ENCODE peak calls at places on chromosomes 5 and 9, in five cellular contexts. S, R, P, U and I are unnamed samples.

GRCh38 chr9:111807197-111807596 is 12.5 kb upstream of the SHOC1 start:
- DNase-seq in S (no peak), P (no peak), R (no peak), U (no peak), I (no peak)

GRCh38 chr5:16937503-16938161 is 1.5 kb upstream of the MYO10 start:
- DNase-seq in U (no peak), P (no peak), R (no peak), S (no peak), I (no peak)

GRCh38 chr5:152532714-152533113 is 127.6 kb upstream of the NMUR2 start:
- DNase-seq in R (no peak), S (no peak), P (no peak), U (peak), I (no peak)

GRCh38 chr9:125759812-125760134 is 12.6 kb downstream of the PBX3 start:
- DNase-seq in P (no peak), R (no peak), S (no peak), U (peak), I (no peak)

GRCh38 chr5:31378136-31378535 is 153.8 kb downstream of the DROSHA start:
- DNase-seq in R (no peak), U (no peak), P (no peak), S (no peak), I (no peak)

GRCh38 chr9:114336157-114336556 is 6.5 kb downstream of the ORM2 start:
- DNase-seq in R (no peak), U (no peak), S (no peak), P (no peak), I (no peak)

GRCh38 chr9:124812401-124813016 is 35.6 kb downstream of the OLFML2A start:
- DNase-seq in U (no peak), S (no peak), P (no peak), R (peak), I (no peak)

GRCh38 chr9:130192600-130192999 is 20.4 kb downstream of the NCS1 start:
- DNase-seq in U (no peak), R (no peak), P (no peak), S (no peak), I (no peak)

GRCh38 chr5:138831703-138832102 is 43.4 kb downstream of the LRRTM2 start:
- DNase-seq in S (no peak), R (no peak), P (no peak), U (no peak), I (no peak)

GRCh38 chr5:142110046-142110531 is 1.5 kb downstream of the NDFIP1 start:
- DNase-seq in R (no peak), S (no peak), U (peak), P (no peak), I (no peak)

GRCh38 chr9:99867536-99867935 is 38.9 kb upstream of the STX17 start:
- DNase-seq in P (no peak), U (no peak), R (no peak), S (no peak), I (no peak)

GRCh38 chr9:135228345-135228982 is 141.0 kb downstream of the OLFM1 start:
- DNase-seq in S (no peak), P (no peak), R (no peak), U (no peak), I (no peak)

GRCh38 chr5:42840279-42840678 is 28.6 kb upstream of the SELENOP start:
- DNase-seq in S (no peak), P (no peak), U (no peak), R (peak), I (no peak)

GRCh38 chr5:144484124-144484897 is 313.6 kb downstream of the KCTD16 start:
- DNase-seq in U (peak), S (no peak), P (no peak), R (peak), I (no peak)

GRCh38 chr9:15078345-15078744 is 168.1 kb upstream of the FREM1 start:
- DNase-seq in U (no peak), P (no peak), R (no peak), S (no peak), I (no peak)

GRCh38 chr9:86487222-86487841 is 133.1 kb upstream of the TUT7 start:
- DNase-seq in U (peak), R (no peak), S (no peak), P (no peak), I (no peak)

GRCh38 chr9:121272401-121272948 is 4.5 kb downstream of the GSN start:
- DNase-seq in S (no peak), R (no peak), P (no peak), U (no peak), I (no peak)

GRCh38 chr5:167866797-167867196 is 424.6 kb upstream of the WWC1 start:
- DNase-seq in S (no peak), P (no peak), U (no peak), R (no peak), I (no peak)

GRCh38 chr9:132641216-132641615 is 28.6 kb downstream of the DDX31 start:
- DNase-seq in U (no peak), R (no peak), S (no peak), P (no peak), I (no peak)

GRCh38 chr9:83130541-83130940 is 67.6 kb upstream of the RASEF start:
- DNase-seq in P (no peak), U (no peak), S (no peak), R (peak), I (no peak)

GRCh38 chr5:39015743-39016586 is 58.2 kb downstream of the RICTOR start:
- DNase-seq in U (no peak), P (no peak), S (no peak), R (no peak), I (no peak)

GRCh38 chr5:150500328-150500841 is 7.5 kb upstream of the NDST1 start:
- DNase-seq in U (no peak), R (no peak), S (no peak), P (no peak), I (no peak)

GRCh38 chr5:20680718-20681302 is 692.8 kb upstream of the CDH18 start:
- DNase-seq in P (no peak), S (no peak), R (no peak), U (no peak), I (no peak)

GRCh38 chr5:2556375-2556966 is 195.0 kb downstream of the IRX2 start:
- DNase-seq in S (no peak), R (no peak), P (no peak), U (no peak), I (no peak)

GRCh38 chr5:15539951-15540350 is 40.0 kb downstream of the FBXL7 start:
- DNase-seq in P (no peak), U (no peak), R (no peak), S (no peak), I (no peak)

GRCh38 chr9:115999498-115999897 is 154.1 kb upstream of the PAPPA start:
- DNase-seq in R (no peak), S (no peak), U (peak), P (no peak), I (no peak)

GRCh38 chr9:116074658-116075057 is 78.9 kb upstream of the PAPPA start:
- DNase-seq in U (no peak), S (no peak), R (no peak), P (no peak), I (no peak)

GRCh38 chr9:136538599-136539426 is 7.0 kb downstream of the NOTCH1 start:
- DNase-seq in R (no peak), P (no peak), S (no peak), U (peak), I (no peak)

GRCh38 chr9:5843450-5844249 is 10.7 kb upstream of the ERMP1 start:
- DNase-seq in P (no peak), S (no peak), U (peak), R (no peak), I (no peak)

GRCh38 chr5:1748271-1748670 is 51.4 kb downstream of the MRPL36 start:
- DNase-seq in U (no peak), P (no peak), R (no peak), S (no peak), I (no peak)

GRCh38 chr9:101601904-101602765 is 7.4 kb upstream of the PPP3R2 start:
- DNase-seq in U (peak), P (no peak), R (no peak), S (no peak), I (no peak)

GRCh38 chr5:121870489-121870888 is 18.8 kb downstream of the FTMT start:
- DNase-seq in R (no peak), U (peak), P (no peak), S (no peak), I (no peak)

GRCh38 chr9:132609829-132610228 is 27.4 kb downstream of the BARHL1 start:
- DNase-seq in R (peak), P (no peak), S (no peak), U (no peak), I (no peak)

GRCh38 chr5:122121782-122122465 is 7.4 kb upstream of the ZNF474 start:
- DNase-seq in R (peak), S (no peak), P (no peak), U (no peak), I (no peak)

GRCh38 chr9:131995382-131995781 is 84.3 kb downstream of the MED27 start:
- DNase-seq in R (no peak), U (no peak), P (no peak), S (no peak), I (no peak)

GRCh38 chr5:149152317-149152746 is 11.0 kb downstream of the ABLIM3 start:
- DNase-seq in P (no peak), U (peak), R (no peak), S (no peak), I (no peak)